ENCODE peak calls at places on chromosome 3, in six cellular contexts. F is HS-27A; K is hepatocyte; A is stimulated activated CD4-positive, alpha-beta T cell treated with anti-CD3 and anti-CD28 coated beads, Interleukin-12 subunit alpha, Interleukin-12 subunit beta, amount 100 ng/mL, for 24 hours; I is AG08395; P is AG04450. B is an unnamed sample.

GRCh38 chr3:117846238-117846637 is 1136.7 kb downstream of the TUSC7 start:
- DNase-seq in F (no peak), K (no peak), A (no peak), I (no peak), P (no peak), B (no peak)

GRCh38 chr3:25053360-25053759 is 374.7 kb upstream of the RARB start:
- DNase-seq in F (no peak), K (no peak), A (no peak), I (no peak), P (no peak), B (no peak)

GRCh38 chr3:143294183-143294582 is 174.6 kb downstream of the CHST2 start:
- DNase-seq in F (no peak), K (no peak), A (no peak), I (no peak), P (no peak), B (no peak)

GRCh38 chr3:55701997-55702396 is 214.9 kb upstream of the WNT5A start:
- DNase-seq in F (no peak), K (peak), A (no peak), I (no peak), P (no peak), B (no peak)

GRCh38 chr3:78823859-78824258 is 943.9 kb downstream of the ROBO1 start:
- DNase-seq in F (no peak), K (peak), A (no peak), I (no peak), P (no peak), B (no peak)

GRCh38 chr3:6601374-6601773 is 259.5 kb upstream of the GRM7 start:
- DNase-seq in F (no peak), K (no peak), A (no peak), I (no peak), P (no peak), B (no peak)

GRCh38 chr3:38985581-38985980 is 66.2 kb downstream of the SCN11A start:
- DNase-seq in F (no peak), K (no peak), A (no peak), I (peak), P (no peak), B (no peak)

GRCh38 chr3:4752201-4753072 is 226.8 kb upstream of the BHLHE40 start:
- DNase-seq in F (no peak), K (peak), A (no peak), I (peak), P (no peak), B (peak)

GRCh38 chr3:179957264-179957845 is 79.4 kb downstream of the PEX5L start:
- DNase-seq in F (no peak), K (no peak), A (no peak), I (no peak), P (no peak), B (no peak)

GRCh38 chr3:152322756-152323155 is 54.0 kb downstream of the MBNL1 start:
- DNase-seq in F (no peak), K (no peak), A (no peak), I (no peak), P (no peak), B (no peak)

GRCh38 chr3:50606596-50606995 is 5.0 kb downstream of the CISH start:
- DNase-seq in F (no peak), K (no peak), A (no peak), I (no peak), P (no peak), B (no peak)

GRCh38 chr3:126552688-126553283 is 5.9 kb downstream of the C3orf22 start:
- DNase-seq in F (no peak), K (no peak), A (no peak), I (no peak), P (no peak), B (peak)

GRCh38 chr3:160831411-160831810 is 75.4 kb downstream of the PPM1L start:
- DNase-seq in F (no peak), K (no peak), A (no peak), I (no peak), P (no peak), B (no peak)

GRCh38 chr3:33388374-33389100 is 51.7 kb downstream of the UBP1 start:
- DNase-seq in F (no peak), K (no peak), A (no peak), I (no peak), P (no peak), B (no peak)

GRCh38 chr3:121431717-121432517 is 113.9 kb downstream of the POLQ start:
- DNase-seq in F (no peak), K (peak), A (peak), I (peak), P (peak), B (peak)

GRCh38 chr3:13811614-13812013 is 68.3 kb downstream of the WNT7A start:
- DNase-seq in F (no peak), K (no peak), A (no peak), I (no peak), P (no peak), B (no peak)

GRCh38 chr3:186742618-186743335 is 25.6 kb downstream of the KNG1 start:
- DNase-seq in F (no peak), K (no peak), A (no peak), I (no peak), P (no peak), B (no peak)

GRCh38 chr3:166706094-166706493 is 674.0 kb downstream of the ZBBX start:
- DNase-seq in F (no peak), K (no peak), A (no peak), I (no peak), P (no peak), B (no peak)

GRCh38 chr3:27978440-27978839 is 256.3 kb upstream of the EOMES start:
- DNase-seq in F (no peak), K (no peak), A (no peak), I (peak), P (no peak), B (peak)

GRCh38 chr3:9725775-9726174 is 5.8 kb upstream of the BRPF1 start:
- DNase-seq in F (no peak), K (no peak), A (no peak), I (no peak), P (no peak), B (no peak)

GRCh38 chr3:127257351-127257750 is 30.5 kb downstream of the PRR20G start:
- DNase-seq in F (no peak), K (no peak), A (no peak), I (no peak), P (no peak), B (no peak)

GRCh38 chr3:183131735-183132134 is 30.8 kb downstream of the LAMP3 start:
- DNase-seq in F (no peak), K (no peak), A (no peak), I (no peak), P (no peak), B (no peak)